ENCODE peak calls at places on chromosome 20, in ten cellular contexts. R, Y, W, J, E, X, O, K, N and A are unnamed samples.

GRCh38 chr20:31593221-31594001 is 11.7 kb upstream of the ID1 start:
- DNase-seq in X (peak), J (no peak), E (no peak), O (no peak), K (no peak), Y (no peak), N (peak), R (no peak), W (no peak), A (peak)

GRCh38 chr20:6604179-6604578 is 163.3 kb upstream of the BMP2 start:
- DNase-seq in W (no peak), X (no peak), K (no peak), N (no peak), Y (no peak), J (no peak), O (no peak), R (no peak), E (no peak), A (no peak)

GRCh38 chr20:15618912-15619311 is 954.3 kb downstream of the KIF16B start:
- DNase-seq in N (peak), W (no peak), X (peak), R (no peak), E (no peak), J (no peak), O (no peak), Y (no peak), K (no peak), A (no peak)

GRCh38 chr20:2688041-2688591 is 4.5 kb upstream of the EBF4 start:
- DNase-seq in E (peak), W (no peak), O (peak), R (no peak), K (peak), J (no peak), Y (no peak), X (peak), N (no peak), A (peak)

GRCh38 chr20:38109657-38110524 is 55.2 kb downstream of the TGM2 start:
- DNase-seq in O (peak), R (peak), J (peak), W (no peak), N (peak), X (peak), K (peak), E (no peak), Y (peak), A (peak)

GRCh38 chr20:20754758-20755157 is 42.3 kb upstream of the RALGAPA2 start:
- DNase-seq in O (no peak), Y (no peak), K (no peak), R (no peak), X (no peak), J (no peak), E (no peak), W (no peak), N (no peak), A (no peak)

GRCh38 chr20:42740191-42740870 is 449.4 kb downstream of the PTPRT start:
- DNase-seq in E (no peak), K (no peak), O (no peak), X (no peak), Y (no peak), J (no peak), W (no peak), N (no peak), R (no peak), A (no peak)

GRCh38 chr20:32582659-32583580 is 2.2 kb downstream of the NOL4L start:
- DNase-seq in E (peak), J (no peak), K (no peak), N (no peak), X (peak), O (no peak), R (no peak), W (no peak), Y (no peak), A (no peak)

GRCh38 chr20:63441777-63442493 is 30.5 kb downstream of the KCNQ2 start:
- DNase-seq in R (no peak), X (peak), N (no peak), K (no peak), W (no peak), J (no peak), O (peak), Y (no peak), E (no peak), A (peak)

GRCh38 chr20:24798930-24799705 is 150.0 kb upstream of the CST7 start:
- DNase-seq in E (no peak), N (no peak), J (no peak), X (peak), W (no peak), R (no peak), O (no peak), Y (peak), K (no peak), A (peak)

GRCh38 chr20:48760403-48760889 is 67.4 kb downstream of the PREX1 start:
- DNase-seq in O (no peak), E (no peak), X (peak), N (no peak), W (no peak), J (no peak), R (no peak), Y (no peak), K (no peak), A (no peak)

GRCh38 chr20:64238115-64238825 is 17.3 kb upstream of the PCMTD2 start:
- DNase-seq in Y (no peak), W (no peak), N (no peak), R (no peak), E (no peak), K (no peak), J (no peak), O (no peak), X (no peak), A (no peak)

GRCh38 chr20:44618318-44618731 is 33.2 kb downstream of the ADA start:
- DNase-seq in E (no peak), K (no peak), W (no peak), X (no peak), R (no peak), Y (no peak), J (no peak), N (no peak), O (no peak), A (no peak)

GRCh38 chr20:32546918-32547752 is 38.0 kb downstream of the NOL4L start:
- DNase-seq in W (no peak), O (no peak), N (no peak), X (no peak), Y (no peak), K (no peak), J (no peak), E (no peak), R (no peak), A (no peak)

GRCh38 chr20:444862-445426 is 17.4 kb downstream of the TBC1D20 start:
- DNase-seq in E (no peak), O (no peak), N (peak), X (peak), W (no peak), K (no peak), Y (no peak), J (peak), R (no peak), A (no peak)

GRCh38 chr20:58716476-58717277 is 24.1 kb downstream of the NPEPL1 start:
- DNase-seq in E (peak), N (no peak), W (no peak), O (peak), Y (no peak), X (no peak), J (peak), R (peak), K (no peak), A (peak)

GRCh38 chr20:25247100-25247665 is 702 bp upstream of the PYGB start:
- DNase-seq in O (peak), W (no peak), K (no peak), N (no peak), Y (peak), R (no peak), J (peak), E (no peak), X (peak), A (peak)

GRCh38 chr20:23152308-23152892 is 66.3 kb upstream of the CD93 start:
- DNase-seq in E (no peak), N (no peak), R (peak), W (no peak), O (peak), K (no peak), Y (no peak), X (peak), J (no peak), A (peak)

GRCh38 chr20:11814276-11814675 is 103.4 kb upstream of the BTBD3 start:
- DNase-seq in K (no peak), J (no peak), Y (peak), W (no peak), N (no peak), E (no peak), X (peak), O (no peak), R (no peak), A (peak)

GRCh38 chr20:31747640-31748039 is 8.6 kb downstream of the TPX2 start:
- DNase-seq in E (no peak), K (no peak), Y (no peak), J (no peak), R (no peak), N (no peak), O (no peak), W (no peak), X (no peak), A (no peak)

GRCh38 chr20:5729348-5729747 is 20.9 kb upstream of the SHLD1 start:
- DNase-seq in N (no peak), K (peak), W (no peak), E (no peak), Y (no peak), R (no peak), O (no peak), J (no peak), X (peak), A (no peak)

GRCh38 chr20:39960522-39961420 is 728.3 kb downstream of the MAFB start:
- DNase-seq in N (no peak), Y (no peak), K (no peak), J (no peak), X (no peak), E (peak), O (peak), W (no peak), R (no peak), A (no peak)